ENCODE peak calls at places on chromosomes 6 and 20, in six cellular contexts. One of them, this sample, is unnamed.

GRCh38 chr20:61951695-61952533 is 113.8 kb downstream of the TAF4 start:
- DNase-seq in GM12878: no peak
- DNase-seq in K562: no peak
- DNase-seq in HCT116: no peak
- DNase-seq in SK-N-SH: no peak
- DNase-seq in Panc1: no peak
- DNase-seq in this sample: peak

GRCh38 chr20:63361507-63362425 is 617 bp upstream of the CHRNA4 start:
- DNase-seq in GM12878: no peak
- DNase-seq in Panc1: no peak
- DNase-seq in K562: no peak
- DNase-seq in SK-N-SH: no peak
- DNase-seq in HCT116: no peak
- DNase-seq in this sample: peak

GRCh38 chr20:45097485-45098095 is 3.3 kb downstream of the KCNS1 start:
- DNase-seq in K562: no peak
- DNase-seq in HCT116: no peak
- DNase-seq in GM12878: no peak
- DNase-seq in Panc1: no peak
- DNase-seq in SK-N-SH: peak
- DNase-seq in this sample: no peak

GRCh38 chr6:151502499-151502898 is 8.7 kb downstream of the CCDC170 start:
- DNase-seq in GM12878: no peak
- DNase-seq in K562: no peak
- DNase-seq in Panc1: no peak
- DNase-seq in HCT116: peak
- DNase-seq in SK-N-SH: no peak
- DNase-seq in this sample: no peak

GRCh38 chr6:151022492-151022891 is 157.0 kb downstream of the MTHFD1L start:
- DNase-seq in HCT116: no peak
- DNase-seq in SK-N-SH: no peak
- DNase-seq in Panc1: no peak
- DNase-seq in GM12878: no peak
- DNase-seq in K562: peak
- DNase-seq in this sample: no peak

GRCh38 chr20:38674178-38675133 is 49.8 kb upstream of the SLC32A1 start:
- DNase-seq in Panc1: no peak
- DNase-seq in HCT116: no peak
- DNase-seq in K562: peak
- DNase-seq in SK-N-SH: peak
- DNase-seq in GM12878: no peak
- DNase-seq in this sample: peak

GRCh38 chr6:40387871-40388264 is 199.3 kb downstream of the LRFN2 start:
- DNase-seq in SK-N-SH: peak
- DNase-seq in GM12878: no peak
- DNase-seq in HCT116: no peak
- DNase-seq in K562: no peak
- DNase-seq in Panc1: no peak
- DNase-seq in this sample: no peak

GRCh38 chr20:51563597-51564332 is 21.2 kb upstream of the NFATC2 start:
- DNase-seq in GM12878: no peak
- DNase-seq in HCT116: peak
- DNase-seq in SK-N-SH: peak
- DNase-seq in K562: peak
- DNase-seq in Panc1: peak
- DNase-seq in this sample: no peak

GRCh38 chr20:1430004-1430451 is 36.6 kb downstream of the NSFL1C start:
- DNase-seq in Panc1: no peak
- DNase-seq in K562: no peak
- DNase-seq in GM12878: no peak
- DNase-seq in SK-N-SH: no peak
- DNase-seq in HCT116: no peak
- DNase-seq in this sample: no peak

GRCh38 chr6:163320402-163320801 is 94.1 kb upstream of the QKI start:
- DNase-seq in K562: no peak
- DNase-seq in Panc1: no peak
- DNase-seq in SK-N-SH: no peak
- DNase-seq in GM12878: no peak
- DNase-seq in HCT116: no peak
- DNase-seq in this sample: no peak

GRCh38 chr20:46031701-46032254 is 2.8 kb downstream of the SLC12A5 start:
- DNase-seq in SK-N-SH: peak
- DNase-seq in K562: no peak
- DNase-seq in HCT116: no peak
- DNase-seq in Panc1: no peak
- DNase-seq in GM12878: no peak
- DNase-seq in this sample: no peak

GRCh38 chr6:130843575-130844320 is 16.5 kb downstream of the SMLR1 start:
- DNase-seq in HCT116: peak
- DNase-seq in Panc1: peak
- DNase-seq in K562: peak
- DNase-seq in GM12878: peak
- DNase-seq in SK-N-SH: peak
- DNase-seq in this sample: no peak

GRCh38 chr6:133247581-133247980 is 6.4 kb downstream of the EYA4 start:
- DNase-seq in SK-N-SH: no peak
- DNase-seq in HCT116: no peak
- DNase-seq in GM12878: no peak
- DNase-seq in K562: no peak
- DNase-seq in Panc1: no peak
- DNase-seq in this sample: no peak

GRCh38 chr6:129893513-129894098 is 32.5 kb upstream of the TMEM244 start:
- DNase-seq in HCT116: no peak
- DNase-seq in K562: peak
- DNase-seq in SK-N-SH: no peak
- DNase-seq in Panc1: no peak
- DNase-seq in GM12878: no peak
- DNase-seq in this sample: no peak

GRCh38 chr6:165308926-165309731 is at the start of gene C6orf118:
- DNase-seq in HCT116: no peak
- DNase-seq in GM12878: no peak
- DNase-seq in Panc1: no peak
- DNase-seq in SK-N-SH: peak
- DNase-seq in K562: no peak
- DNase-seq in this sample: peak

GRCh38 chr6:157215702-157216101 is 107.6 kb downstream of the TMEM242 start:
- DNase-seq in GM12878: no peak
- DNase-seq in K562: no peak
- DNase-seq in Panc1: no peak
- DNase-seq in HCT116: no peak
- DNase-seq in SK-N-SH: no peak
- DNase-seq in this sample: no peak

GRCh38 chr6:30857537-30857936 is 26.8 kb upstream of the DDR1 start:
- DNase-seq in SK-N-SH: no peak
- DNase-seq in K562: peak
- DNase-seq in GM12878: peak
- DNase-seq in HCT116: no peak
- DNase-seq in Panc1: no peak
- DNase-seq in this sample: no peak

GRCh38 chr6:169752074-169752623 is 727 bp downstream of the ERMARD start:
- DNase-seq in SK-N-SH: peak
- DNase-seq in HCT116: no peak
- DNase-seq in GM12878: no peak
- DNase-seq in K562: no peak
- DNase-seq in Panc1: no peak
- DNase-seq in this sample: no peak

GRCh38 chr6:157139054-157139708 is 184.1 kb downstream of the TMEM242 start:
- DNase-seq in SK-N-SH: peak
- DNase-seq in K562: peak
- DNase-seq in HCT116: no peak
- DNase-seq in GM12878: no peak
- DNase-seq in Panc1: no peak
- DNase-seq in this sample: no peak

GRCh38 chr6:72784581-72784980 is 162.7 kb downstream of the KCNQ5 start:
- DNase-seq in Panc1: no peak
- DNase-seq in GM12878: no peak
- DNase-seq in HCT116: no peak
- DNase-seq in K562: no peak
- DNase-seq in SK-N-SH: no peak
- DNase-seq in this sample: no peak

GRCh38 chr6:32114853-32115252 is 5.7 kb upstream of the TNXB start:
- DNase-seq in SK-N-SH: no peak
- DNase-seq in Panc1: no peak
- DNase-seq in GM12878: no peak
- DNase-seq in HCT116: no peak
- DNase-seq in K562: no peak
- DNase-seq in this sample: no peak

GRCh38 chr6:63458480-63459115 is 113.7 kb upstream of the LOC128125822 start:
- DNase-seq in SK-N-SH: no peak
- DNase-seq in K562: no peak
- DNase-seq in GM12878: peak
- DNase-seq in HCT116: no peak
- DNase-seq in Panc1: no peak
- DNase-seq in this sample: no peak

GRCh38 chr6:112413805-112414204 is 66.7 kb downstream of the RFPL4B start:
- DNase-seq in HCT116: no peak
- DNase-seq in Panc1: no peak
- DNase-seq in K562: no peak
- DNase-seq in SK-N-SH: no peak
- DNase-seq in GM12878: no peak
- DNase-seq in this sample: no peak

DNA sequence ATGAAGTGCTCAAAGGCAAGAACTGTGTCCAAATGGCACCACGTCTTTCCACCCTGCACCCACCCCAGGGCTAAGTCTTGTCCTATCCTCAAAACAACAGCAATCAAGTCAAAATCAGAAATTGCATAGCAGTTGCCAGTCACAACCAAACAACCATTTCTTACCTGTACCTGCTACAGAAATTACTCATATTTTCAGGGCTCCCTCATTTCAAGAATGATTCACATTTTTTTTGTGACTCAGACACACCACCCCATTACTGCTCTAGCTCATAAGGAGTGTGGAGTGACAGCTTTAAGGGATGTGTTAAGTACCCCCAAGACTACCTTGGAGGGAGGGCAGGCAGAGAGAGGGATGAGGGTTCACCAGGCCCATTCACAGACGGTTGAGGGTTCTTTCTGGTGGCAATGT is 111.7 kb downstream of the TRERF1 start:
- DNase-seq in GM12878: peak
- DNase-seq in Panc1: no peak
- DNase-seq in SK-N-SH: no peak
- DNase-seq in K562: no peak
- DNase-seq in HCT116: no peak
- DNase-seq in this sample: no peak
- TF ChIP-seq SIN3A in GM12878: no peak
- TF ChIP-seq SIN3A in Panc1: no peak
- TF ChIP-seq SIN3A in SK-N-SH: no peak
- TF ChIP-seq SIN3A in K562: no peak
- TF ChIP-seq SIN3A in HCT116: no peak
- TF ChIP-seq SIN3A in this sample: no peak

GRCh38 chr6:45422541-45423110 is 44.9 kb upstream of the SUPT3H start:
- DNase-seq in SK-N-SH: peak
- DNase-seq in Panc1: no peak
- DNase-seq in GM12878: no peak
- DNase-seq in K562: peak
- DNase-seq in HCT116: no peak
- DNase-seq in this sample: no peak
- TF ChIP-seq SIN3A in SK-N-SH: no peak
- TF ChIP-seq SIN3A in Panc1: no peak
- TF ChIP-seq SIN3A in GM12878: no peak
- TF ChIP-seq SIN3A in K562: no peak
- TF ChIP-seq SIN3A in HCT116: no peak
- TF ChIP-seq SIN3A in this sample: no peak

GRCh38 chr20:4664691-4665360 is 56.9 kb upstream of the PRND start:
- DNase-seq in SK-N-SH: no peak
- DNase-seq in HCT116: no peak
- DNase-seq in GM12878: no peak
- DNase-seq in K562: no peak
- DNase-seq in Panc1: no peak
- DNase-seq in this sample: no peak

GRCh38 chr20:4667836-4668235 is 53.9 kb upstream of the PRND start:
- DNase-seq in K562: no peak
- DNase-seq in HCT116: no peak
- DNase-seq in SK-N-SH: no peak
- DNase-seq in GM12878: no peak
- DNase-seq in Panc1: no peak
- DNase-seq in this sample: no peak

GRCh38 chr20:4665591-4665990 is 56.1 kb upstream of the PRND start:
- DNase-seq in Panc1: no peak
- DNase-seq in HCT116: no peak
- DNase-seq in GM12878: no peak
- DNase-seq in K562: no peak
- DNase-seq in SK-N-SH: no peak
- DNase-seq in this sample: no peak

GRCh38 chr20:4667371-4667773 is 54.3 kb upstream of the PRND start:
- DNase-seq in K562: no peak
- DNase-seq in GM12878: no peak
- DNase-seq in SK-N-SH: no peak
- DNase-seq in Panc1: no peak
- DNase-seq in HCT116: no peak
- DNase-seq in this sample: no peak

DNA sequence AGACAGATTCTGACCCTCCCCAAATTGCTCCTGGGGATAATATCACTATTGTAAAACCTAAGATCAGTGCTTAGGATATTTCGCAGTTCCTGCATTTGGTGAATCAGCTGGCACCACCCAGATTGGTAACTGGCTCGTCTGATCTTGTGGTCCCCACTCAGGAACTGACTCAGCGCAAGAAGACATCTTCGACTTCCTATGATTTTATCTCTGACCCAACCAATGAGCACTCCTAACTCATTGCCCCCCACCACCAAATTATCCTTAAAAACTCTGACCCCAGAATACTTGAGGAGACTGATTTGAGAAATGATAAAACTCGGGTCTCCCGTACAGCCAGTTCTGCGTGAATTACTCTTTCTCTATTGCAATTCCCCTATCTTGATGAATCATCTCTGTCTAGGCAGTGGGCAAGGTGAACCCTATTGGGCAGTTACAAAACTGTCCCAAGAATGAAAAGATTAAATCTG is 55.7 kb upstream of the PRND start:
- DNase-seq in Panc1: no peak
- DNase-seq in HCT116: no peak
- DNase-seq in K562: no peak
- DNase-seq in SK-N-SH: no peak
- DNase-seq in GM12878: no peak
- DNase-seq in this sample: no peak
- TF ChIP-seq SIN3A in Panc1: no peak
- TF ChIP-seq SIN3A in HCT116: no peak
- TF ChIP-seq SIN3A in K562: no peak
- TF ChIP-seq SIN3A in SK-N-SH: no peak
- TF ChIP-seq SIN3A in GM12878: no peak
- TF ChIP-seq SIN3A in this sample: no peak

DNA sequence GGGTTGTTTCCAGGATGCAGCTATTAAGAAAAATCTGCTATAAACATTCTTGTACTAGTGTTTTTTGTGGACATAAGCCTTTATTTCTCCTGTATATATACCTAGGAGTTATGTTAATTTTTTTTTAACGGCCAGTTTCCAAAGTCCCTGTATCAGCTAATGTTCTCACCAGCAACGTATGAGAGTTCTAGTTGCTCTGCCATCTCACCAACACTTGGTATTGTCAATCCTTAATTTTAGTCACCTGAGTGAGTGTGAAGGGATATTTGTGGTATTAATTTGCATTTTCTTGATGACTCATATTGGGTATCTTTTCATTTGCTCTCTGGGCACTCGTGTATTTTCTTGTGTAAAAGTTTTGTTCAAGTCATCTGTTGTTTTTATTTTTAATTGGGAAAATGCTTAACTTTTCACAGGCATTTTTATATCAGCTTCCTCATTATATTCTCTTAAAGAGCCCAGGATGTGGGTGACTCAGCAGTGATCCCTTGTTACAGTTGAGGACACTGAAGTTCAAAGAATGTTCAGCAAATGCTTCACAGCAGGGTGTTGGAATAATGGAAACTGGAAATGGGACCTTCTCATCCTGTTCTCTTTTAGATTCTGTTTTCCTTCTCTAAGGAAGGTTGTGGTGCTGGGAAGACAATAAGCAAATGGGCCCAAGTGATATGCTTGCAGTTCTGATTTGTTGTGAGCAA is 211.7 kb upstream of the PRND start:
- DNase-seq in K562: no peak
- DNase-seq in GM12878: no peak
- DNase-seq in Panc1: no peak
- DNase-seq in HCT116: no peak
- DNase-seq in SK-N-SH: no peak
- DNase-seq in this sample: no peak
- TF ChIP-seq SIN3A in K562: no peak
- TF ChIP-seq SIN3A in GM12878: no peak
- TF ChIP-seq SIN3A in Panc1: no peak
- TF ChIP-seq SIN3A in HCT116: no peak
- TF ChIP-seq SIN3A in SK-N-SH: no peak
- TF ChIP-seq SIN3A in this sample: no peak

This sample was measured in H1.